ENCODE peak calls at places on chromosomes 6 and 20, in nine cellular contexts. C is HFFc6, A is WTC11, T is glutamatergic neuron, R is fibroblast of pulmonary artery, J is left ventricle myocardium inferior, W is BE2C, B is mucosa of descending colon, L is brain microvascular endothelial cell. I is an unnamed sample.

GRCh38 chr6:151149788-151150187 is 90.0 kb upstream of the AKAP12 start:
- DNase-seq in L (no peak), C (no peak), B (no peak), A (no peak), J (no peak), R (no peak), W (no peak), T (no peak), I (no peak)

GRCh38 chr20:51385941-51386530 is 156.5 kb downstream of the NFATC2 start:
- DNase-seq in W (peak; percentile 25), L (peak; percentile 38), J (no peak), T (no peak), R (peak; percentile 63), A (peak; percentile 53), C (peak; percentile 25), B (peak; percentile 32), I (no peak)

GRCh38 chr20:58461899-58462298 is 53.3 kb downstream of the APCDD1L start:
- DNase-seq in W (no peak), L (peak; percentile 15), B (no peak), J (no peak), C (no peak), T (no peak), A (no peak), R (no peak), I (no peak)

GRCh38 chr6:135880066-135880972 is 28.8 kb downstream of the PDE7B start:
- DNase-seq in R (peak; percentile 46), L (peak; percentile 80), J (no peak), T (no peak), B (peak; percentile 48), C (peak; percentile 59), W (no peak), A (no peak), I (no peak)

GRCh38 chr20:60361761-60362410 is 403.7 kb downstream of the CDH26 start:
- DNase-seq in J (no peak), A (no peak), W (no peak), R (no peak), L (no peak), C (no peak), T (no peak), B (no peak), I (no peak)

GRCh38 chr20:49989234-49990065 is 6.7 kb downstream of the SNAI1 start:
- DNase-seq in B (no peak), W (no peak), R (peak; percentile 88), J (peak; percentile 59), A (peak; percentile 33), L (peak; percentile 51), C (peak; percentile 75), T (peak; percentile 50), I (peak; percentile 58)

GRCh38 chr20:10023911-10024310 is 10.9 kb upstream of the ANKEF1 start:
- DNase-seq in L (no peak), C (no peak), R (no peak), A (no peak), B (no peak), J (no peak), W (no peak), T (no peak), I (no peak)

GRCh38 chr20:41748756-41749582 is 130.8 kb upstream of the CHD6 start:
- DNase-seq in T (no peak), J (no peak), B (no peak), C (no peak), A (no peak), W (peak; percentile 18), R (no peak), L (no peak), I (no peak)

GRCh38 chr20:63656451-63656850 is 1.7 kb upstream of the RTEL1 start:
- DNase-seq in L (no peak), T (no peak), C (no peak), W (no peak), J (no peak), B (no peak), R (no peak), A (no peak), I (no peak)

GRCh38 chr6:137233561-137234504 is 14.6 kb upstream of the IFNGR1 start:
- DNase-seq in W (no peak), A (no peak), L (peak; percentile 69), B (peak; percentile 31), T (no peak), R (peak; percentile 98), C (peak; percentile 70), J (no peak), I (peak; percentile 61)

GRCh38 chr6:7170117-7170732 is 62.5 kb downstream of the RREB1 start:
- DNase-seq in B (no peak), J (no peak), L (no peak), C (no peak), A (no peak), R (no peak), W (no peak), T (no peak), I (no peak)

GRCh38 chr6:100202417-100203194 is 208.6 kb upstream of the MCHR2 start:
- DNase-seq in T (no peak), A (no peak), L (peak; percentile 83), C (peak; percentile 96), R (peak; percentile 94), W (no peak), J (no peak), B (no peak), I (no peak)

GRCh38 chr6:155314773-155315515 is 660 bp upstream of the TFB1M start:
- DNase-seq in C (peak; percentile 92), W (peak; percentile 78), J (peak; percentile 56), A (no peak), R (peak; percentile 94), T (no peak), B (peak; percentile 60), L (peak; percentile 90), I (peak; percentile 70)

GRCh38 chr20:5822569-5822968 is 72.4 kb downstream of the SHLD1 start:
- DNase-seq in L (no peak), A (no peak), R (no peak), W (no peak), B (no peak), T (no peak), C (no peak), J (no peak), I (no peak)

GRCh38 chr6:169109821-169110220 is 143.8 kb downstream of the THBS2 start:
- DNase-seq in A (no peak), B (no peak), R (no peak), W (no peak), C (no peak), J (no peak), T (no peak), L (no peak), I (no peak)

GRCh38 chr6:10411131-10411914 is 3.6 kb downstream of the TFAP2A start:
- DNase-seq in W (no peak), L (no peak), B (no peak), A (peak; percentile 56), R (no peak), T (no peak), C (no peak), J (no peak), I (no peak)

GRCh38 chr20:34082232-34082887 is 29.7 kb downstream of the EIF2S2 start:
- DNase-seq in R (no peak), T (no peak), J (no peak), C (no peak), W (no peak), A (no peak), L (no peak), B (no peak), I (no peak)

GRCh38 chr6:156948807-156949206 is 171.6 kb downstream of the ARID1B start:
- DNase-seq in W (no peak), C (peak; percentile 85), A (no peak), L (peak; percentile 82), T (no peak), J (no peak), R (peak; percentile 70), B (no peak), I (no peak)

GRCh38 chr6:112296122-112296521 is 41.8 kb upstream of the LAMA4 start:
- DNase-seq in W (peak; percentile 48), T (no peak), J (no peak), A (peak; percentile 43), L (peak; percentile 84), B (no peak), C (peak; percentile 85), R (peak; percentile 59), I (no peak)

GRCh38 chr6:45969883-45970282 is 45.8 kb downstream of the CLIC5 start:
- DNase-seq in R (no peak), J (no peak), B (peak; percentile 45), A (no peak), W (no peak), L (no peak), T (no peak), C (no peak), I (no peak)
- TF ChIP-seq CTCF in R (no peak), J (no peak), B (no peak), A (no peak), W (no peak), L (no peak), T (no peak), C (no peak), I (no peak)

GRCh38 chr6:107179004-107179403 is 63.7 kb upstream of the BEND3 start:
- DNase-seq in R (peak; percentile 43), B (peak; percentile 31), T (no peak), C (peak; percentile 4), A (peak; percentile 17), J (no peak), L (peak; percentile 27), W (peak; percentile 12), I (no peak)
- TF ChIP-seq CTCF in R (peak; percentile 35), B (no peak), T (no peak), C (peak; percentile 67), A (no peak), J (no peak), L (peak; percentile 53), W (peak; percentile 45), I (no peak)

DNA sequence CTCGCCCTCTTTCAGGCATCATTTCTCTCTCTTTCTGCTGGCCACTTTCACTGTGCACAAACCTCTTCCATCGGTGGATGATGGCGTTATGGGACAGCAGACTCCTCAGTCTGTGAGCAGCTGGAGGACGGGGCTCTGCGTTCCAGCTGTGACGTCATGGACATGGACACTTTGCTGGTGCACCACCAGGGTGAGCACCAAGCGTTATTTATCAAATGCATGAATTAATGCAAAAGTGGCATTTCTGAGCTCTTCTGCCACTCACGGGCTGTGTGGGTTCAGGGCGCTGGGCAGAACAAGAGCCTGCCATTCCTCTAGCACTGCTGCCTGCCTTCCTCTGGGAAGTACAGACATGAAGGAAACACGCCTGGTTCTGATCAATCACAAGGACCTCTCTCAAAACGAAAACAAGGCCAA is 82.9 kb upstream of the MPC1 start:
- DNase-seq in T (peak; percentile 22), L (no peak), B (peak; percentile 32), R (peak; percentile 57), C (peak; percentile 60), J (peak; percentile 42), W (no peak), A (no peak), I (no peak)
- TF ChIP-seq CTCF in T (no peak), L (peak; percentile 30), B (no peak), R (peak; percentile 32), C (peak; percentile 67), J (peak; percentile 34), W (peak; percentile 15), A (no peak), I (no peak)

DNA sequence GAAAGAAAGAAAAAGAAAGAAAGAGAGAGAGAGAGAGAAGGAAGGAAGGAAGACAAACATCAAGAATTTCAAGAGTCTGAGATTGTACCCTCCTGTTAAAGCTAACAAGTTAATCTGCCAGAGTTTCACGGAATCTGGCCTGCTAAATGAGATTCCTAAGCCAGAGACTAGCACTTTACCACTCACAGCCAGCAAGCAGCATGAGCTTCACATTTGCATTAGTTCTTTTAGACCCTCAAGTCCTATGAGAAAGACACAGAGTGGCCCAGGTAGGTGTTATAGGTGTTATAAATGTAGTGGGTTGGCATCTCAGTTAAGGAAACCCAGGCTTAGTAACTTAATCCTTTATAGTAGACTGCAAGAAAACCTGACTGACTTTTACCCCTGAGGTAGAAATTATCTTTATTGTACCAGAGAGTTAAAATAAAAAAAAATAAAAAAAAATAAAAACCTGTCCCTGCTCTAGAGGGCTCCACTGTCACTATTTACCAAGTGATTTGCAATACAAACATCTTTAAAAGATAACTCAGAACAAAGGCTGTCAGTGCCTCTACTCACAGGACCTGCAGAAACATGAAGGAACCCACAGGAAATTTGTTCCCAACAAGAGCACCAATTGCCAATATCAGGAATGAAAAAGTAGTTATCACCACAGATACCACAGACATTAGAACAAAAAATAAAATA is 9.7 kb upstream of the IBTK start:
- DNase-seq in W (no peak), R (no peak), A (no peak), L (no peak), T (no peak), B (no peak), J (no peak), C (no peak), I (no peak)
- TF ChIP-seq CTCF in W (peak; percentile 7), R (no peak), A (no peak), L (no peak), T (no peak), B (no peak), J (no peak), C (peak; percentile 53), I (no peak)

I was measured in CD14-positive monocyte.